ENCODE peak calls at places on chromosomes 11 and 22, in ten cellular contexts. Y, G, K, Q, F, J, N, E, Z and I are unnamed samples.

GRCh38 chr11:27174672-27175210 is 134.1 kb downstream of the BBOX1 start:
- DNase-seq in Y (no peak), G (no peak), K (no peak), Q (no peak), F (no peak), J (no peak), N (no peak), E (no peak), Z (no peak), I (no peak)

GRCh38 chr22:38429460-38430128 is 25.4 kb downstream of the KCNJ4 start:
- DNase-seq in Y (no peak), G (peak; percentile 8), K (no peak), Q (no peak), F (no peak), J (no peak), N (no peak), E (no peak), Z (no peak), I (no peak)

GRCh38 chr11:80136991-80137390 is 696.2 kb upstream of the TENM4 start:
- DNase-seq in Y (no peak), G (peak; percentile 49), K (no peak), Q (no peak), F (no peak), J (no peak), N (no peak), E (no peak), Z (no peak), I (no peak)

GRCh38 chr22:30749272-30749671 is 54.6 kb downstream of the OSBP2 start:
- DNase-seq in Y (no peak), G (no peak), K (no peak), Q (no peak), F (no peak), J (no peak), N (no peak), E (no peak), Z (no peak), I (no peak)

GRCh38 chr11:67387074-67387473 is 4.7 kb upstream of the RAD9A start:
- DNase-seq in Y (peak; percentile 58), G (no peak), K (no peak), Q (no peak), F (no peak), J (no peak), N (no peak), E (no peak), Z (no peak), I (no peak)

GRCh38 chr11:111923951-111924350 is 5.2 kb downstream of the C11orf52 start:
- DNase-seq in Y (peak; percentile 38), G (no peak), K (no peak), Q (no peak), F (no peak), J (no peak), N (no peak), E (no peak), Z (no peak), I (no peak)

GRCh38 chr11:11344045-11344444 is 9.0 kb downstream of the CSNK2A3 start:
- DNase-seq in Y (no peak), G (no peak), K (no peak), Q (no peak), F (no peak), J (no peak), N (no peak), E (no peak), Z (no peak), I (no peak)

GRCh38 chr11:116225784-116226410 is 546.9 kb downstream of the BUD13 start:
- DNase-seq in Y (no peak), G (no peak), K (no peak), Q (no peak), F (no peak), J (no peak), N (no peak), E (no peak), Z (no peak), I (no peak)

GRCh38 chr11:17218403-17218802 is 10.6 kb upstream of the PIK3C2A start:
- DNase-seq in Y (no peak), G (no peak), K (no peak), Q (no peak), F (no peak), J (no peak), N (no peak), E (no peak), Z (no peak), I (no peak)
- H3K4me3 ChIP-seq in Y (no peak overlapping the region), G (no peak overlapping the region), K (no peak overlapping the region), Q (no peak overlapping the region), F (no peak overlapping the region), J (no peak overlapping the region), N (no peak overlapping the region), E (no peak overlapping the region), Z (no peak overlapping the region), I (no peak overlapping the region)

DNA sequence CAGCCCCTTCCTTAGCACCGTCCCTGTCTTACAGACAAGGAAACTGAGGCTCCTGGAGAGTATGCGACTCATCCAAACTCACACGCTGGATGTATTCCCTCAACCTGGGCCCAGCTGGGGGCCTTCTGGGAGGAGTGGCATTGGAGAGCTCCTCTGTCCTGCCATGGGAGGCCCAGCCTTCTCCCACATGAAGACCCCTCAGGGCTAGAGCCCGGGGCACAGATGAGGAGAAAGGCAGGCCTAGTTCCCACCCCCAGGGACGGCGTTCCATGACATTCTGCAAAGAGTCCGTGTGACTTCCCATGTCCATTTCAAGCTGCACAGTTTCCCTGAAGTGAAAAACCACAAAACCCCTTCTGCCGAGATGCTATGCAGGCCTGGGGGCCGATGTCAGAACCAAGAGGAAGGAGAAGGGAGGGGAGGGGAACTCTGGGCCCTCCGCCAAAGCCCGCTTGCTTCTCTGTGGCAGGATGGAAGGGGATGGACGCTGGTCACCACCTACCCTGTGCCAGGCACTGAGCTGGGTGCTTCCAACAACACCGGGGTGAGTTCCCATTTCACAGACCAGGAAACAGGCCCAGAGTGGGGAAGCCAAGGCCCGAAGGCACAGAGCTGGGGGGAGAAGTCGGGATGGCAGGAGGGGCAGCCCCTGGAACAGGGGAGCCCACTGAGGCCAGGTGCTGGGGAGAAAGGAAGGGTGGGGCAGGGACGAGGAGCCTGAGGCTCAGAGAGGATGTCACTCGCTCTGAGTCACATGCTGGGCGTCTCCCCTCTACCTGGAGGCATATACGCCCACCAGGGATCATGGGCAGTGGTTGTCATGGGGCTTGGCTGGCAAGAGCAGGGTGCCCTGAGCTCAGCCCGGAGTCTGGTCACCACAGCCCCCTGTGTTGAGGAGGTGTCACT is 15.7 kb downstream of the RAC2 start:
- DNase-seq in Y (no peak), G (peak; percentile 83), K (peak; percentile 37), Q (no peak), F (no peak), J (no peak), N (no peak), E (peak; percentile 74), Z (no peak), I (no peak)
- H3K27ac ChIP-seq in Y (no peak overlapping the region), G (no peak overlapping the region), K (peak overlapping the region; percentile 93), Q (no peak overlapping the region), F (peak overlapping the region; percentile 99), J (no peak overlapping the region), N (no peak overlapping the region), E (no peak overlapping the region), Z (no peak overlapping the region), I (no peak overlapping the region)

DNA sequence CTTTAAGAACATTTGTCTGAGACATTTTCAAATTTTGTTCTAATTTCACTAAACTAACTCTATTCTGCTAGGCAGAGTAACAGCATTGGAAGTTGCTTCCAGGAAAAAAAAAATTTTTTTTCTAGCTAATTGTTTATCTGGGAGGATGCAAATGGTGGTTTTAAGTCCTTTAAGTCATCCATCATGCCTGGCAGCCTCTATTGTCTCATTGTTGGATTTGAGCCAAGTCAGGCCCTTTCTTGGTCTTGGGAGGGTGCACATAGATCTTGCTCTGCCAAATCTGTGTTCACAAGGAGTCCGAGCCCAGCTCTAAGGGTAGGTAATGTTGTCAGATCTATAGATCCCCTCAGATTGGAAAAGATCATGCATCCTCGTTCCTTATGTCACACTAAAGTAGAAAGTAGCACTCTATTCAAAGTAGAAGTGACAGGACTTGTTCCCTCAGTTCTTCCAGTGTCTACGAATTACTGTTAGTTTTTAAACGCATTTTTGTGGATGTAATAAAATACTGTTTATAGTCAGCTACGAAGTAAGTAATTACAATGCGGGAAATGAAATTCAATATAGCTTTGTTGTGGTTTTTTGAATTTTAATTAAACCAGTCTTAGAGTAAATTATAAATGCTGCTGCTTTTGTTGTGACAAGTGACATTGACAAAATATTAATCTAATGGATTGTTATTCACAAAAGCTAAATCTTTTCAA is 166.0 kb upstream of the RASSF10 start:
- DNase-seq in Y (no peak), G (peak; percentile 79), K (no peak), Q (peak; percentile 69), F (no peak), J (no peak), N (peak; percentile 52), E (no peak), Z (no peak), I (no peak)
- H3K4me3 ChIP-seq in Y (no peak overlapping the region), G (no peak overlapping the region), K (no peak overlapping the region), Q (no peak overlapping the region), F (no peak overlapping the region), J (peak overlapping the region; percentile 43), N (no peak overlapping the region), E (no peak overlapping the region), Z (no peak overlapping the region), I (no peak overlapping the region)

DNA sequence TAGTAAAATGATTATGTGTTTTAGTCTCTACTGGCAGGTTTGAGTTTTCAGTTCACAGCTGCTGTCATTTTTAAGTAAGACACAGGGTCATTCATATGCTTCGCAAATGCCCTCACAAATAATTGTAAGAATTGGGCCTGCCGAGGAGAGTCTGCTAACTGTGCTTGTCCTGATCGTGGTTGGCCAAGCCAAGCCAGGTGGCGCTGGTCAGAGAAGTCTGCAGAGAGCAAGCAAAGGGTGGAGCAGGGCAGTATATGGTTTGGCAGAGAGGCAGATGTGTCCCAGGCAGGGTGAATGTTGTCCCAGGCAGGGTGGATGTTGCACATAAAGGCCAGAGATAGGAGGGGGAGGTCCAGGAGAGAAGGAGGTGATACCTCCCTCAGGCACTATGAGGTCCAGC is 52.7 kb downstream of the SCN3B start:
- DNase-seq in Y (no peak), G (no peak), K (no peak), Q (no peak), F (no peak), J (no peak), N (no peak), E (no peak), Z (no peak), I (no peak)
- H3K27ac ChIP-seq in Y (no peak overlapping the region), G (no peak overlapping the region), K (no peak overlapping the region), Q (no peak overlapping the region), F (no peak overlapping the region), J (no peak overlapping the region), N (no peak overlapping the region), E (no peak overlapping the region), Z (no peak overlapping the region), I (no peak overlapping the region)